ENCODE peak calls at places on chromosomes 7 and 10, in five cellular contexts. Y, M, B, V and T are unnamed samples.

GRCh38 chr7:1623810-1624209 is 46.3 kb upstream of the ELFN1 start:
- DNase-seq in Y (no peak), M (no peak), B (no peak), V (no peak), T (no peak)

GRCh38 chr7:134669388-134669787 is 22.7 kb downstream of the BPGM start:
- DNase-seq in Y (no peak), M (no peak), B (no peak), V (no peak), T (no peak)

GRCh38 chr7:9937944-9938631 is 1035.6 kb upstream of the PHF14 start:
- DNase-seq in Y (peak; percentile 4), M (no peak), B (no peak), V (no peak), T (peak; percentile 5)

GRCh38 chr7:13920053-13920697 is 69.3 kb downstream of the ETV1 start:
- DNase-seq in Y (peak; percentile 100), M (peak; percentile 99), B (no peak), V (no peak), T (peak; percentile 100)

GRCh38 chr7:29865526-29865925 is 59.2 kb downstream of the WIPF3 start:
- DNase-seq in Y (peak; percentile 89), M (peak; percentile 41), B (no peak), V (no peak), T (peak; percentile 73)

GRCh38 chr10:19014034-19014433 is 34.6 kb upstream of the MALRD1 start:
- DNase-seq in Y (peak; percentile 64), M (no peak), B (no peak), V (no peak), T (peak; percentile 91)

GRCh38 chr7:135129579-135129978 is 18.3 kb upstream of the TMEM140 start:
- DNase-seq in Y (no peak), M (no peak), B (no peak), V (no peak), T (no peak)

GRCh38 chr7:80659120-80660055 is 20.9 kb downstream of the CD36 start:
- DNase-seq in Y (peak; percentile 59), M (no peak), B (no peak), V (no peak), T (peak; percentile 75)

GRCh38 chr10:27020243-27020642 is 80.1 kb downstream of the ANKRD26 start:
- DNase-seq in Y (no peak), M (no peak), B (no peak), V (no peak), T (no peak)

GRCh38 chr7:46229409-46229808 is 308.3 kb upstream of the IGFBP3 start:
- DNase-seq in Y (peak; percentile 98), M (peak; percentile 77), B (no peak), V (no peak), T (peak; percentile 93)

GRCh38 chr10:15140640-15141039 is 27.9 kb downstream of the NMT2 start:
- DNase-seq in Y (no peak), M (no peak), B (no peak), V (no peak), T (no peak)

GRCh38 chr7:46627038-46627315 is 705.9 kb upstream of the IGFBP3 start:
- DNase-seq in Y (peak; percentile 38), M (peak; percentile 18), B (no peak), V (no peak), T (peak; percentile 34)

GRCh38 chr7:55124989-55125875 is 106.4 kb downstream of the EGFR start:
- DNase-seq in Y (peak; percentile 64), M (no peak), B (no peak), V (no peak), T (no peak)

GRCh38 chr10:86357041-86357440 is 9.6 kb downstream of the GRID1 start:
- DNase-seq in Y (no peak), M (no peak), B (no peak), V (peak; percentile 57), T (no peak)

GRCh38 chr10:112026438-112026837 is 157.1 kb downstream of the GPAM start:
- DNase-seq in Y (no peak), M (no peak), B (no peak), V (no peak), T (no peak)

GRCh38 chr7:25519962-25520562 is 291.8 kb upstream of the NPVF start:
- DNase-seq in Y (no peak), M (no peak), B (no peak), V (no peak), T (no peak)

GRCh38 chr7:4681922-4682620 is at the start of gene FOXK1:
- DNase-seq in Y (peak; percentile 55), M (no peak), B (no peak), V (peak; percentile 95), T (peak; percentile 74)

GRCh38 chr7:65448824-65449504 is 75.3 kb downstream of the ZNF92 start:
- DNase-seq in Y (peak; percentile 87), M (peak; percentile 29), B (no peak), V (no peak), T (peak; percentile 83)

GRCh38 chr7:6630007-6630849 is 6.9 kb upstream of the ZNF316 start:
- DNase-seq in Y (no peak), M (no peak), B (no peak), V (no peak), T (no peak)

GRCh38 chr7:126662826-126663225 is 589.9 kb downstream of the GRM8 start:
- DNase-seq in Y (no peak), M (no peak), B (no peak), V (no peak), T (no peak)

GRCh38 chr7:43454936-43455518 is 127.9 kb upstream of the STK17A start:
- DNase-seq in Y (peak; percentile 66), M (no peak), B (no peak), V (no peak), T (peak; percentile 70)

GRCh38 chr7:96596120-96596826 is 113.4 kb downstream of the SEM1 start:
- DNase-seq in Y (peak; percentile 6), M (no peak), B (no peak), V (no peak), T (peak; percentile 11)

GRCh38 chr7:99605527-99605926 is 7.5 kb downstream of the TMEM225B start:
- DNase-seq in Y (no peak), M (no peak), B (no peak), V (no peak), T (no peak)

GRCh38 chr7:151686826-151687225 is 167.1 kb upstream of the RHEB start:
- DNase-seq in Y (no peak), M (no peak), B (no peak), V (no peak), T (no peak)

GRCh38 chr7:151689196-151689971 is 169.7 kb upstream of the RHEB start:
- DNase-seq in Y (no peak), M (no peak), B (no peak), V (peak; percentile 63), T (no peak)

GRCh38 chr7:151686016-151686766 is 166.5 kb upstream of the RHEB start:
- DNase-seq in Y (no peak), M (no peak), B (no peak), V (no peak), T (no peak)

GRCh38 chr7:151688236-151688780 is 168.6 kb upstream of the RHEB start:
- DNase-seq in Y (no peak), M (no peak), B (no peak), V (peak; percentile 48), T (no peak)

GRCh38 chr7:151687523-151688235 is 168.0 kb upstream of the RHEB start:
- DNase-seq in Y (peak; percentile 93), M (peak; percentile 72), B (no peak), V (no peak), T (peak; percentile 94)
- H3K4me3 ChIP-seq in Y (no peak overlapping the region), M (no peak overlapping the region), B (no peak overlapping the region), V (no peak overlapping the region), T (no peak overlapping the region)

DNA sequence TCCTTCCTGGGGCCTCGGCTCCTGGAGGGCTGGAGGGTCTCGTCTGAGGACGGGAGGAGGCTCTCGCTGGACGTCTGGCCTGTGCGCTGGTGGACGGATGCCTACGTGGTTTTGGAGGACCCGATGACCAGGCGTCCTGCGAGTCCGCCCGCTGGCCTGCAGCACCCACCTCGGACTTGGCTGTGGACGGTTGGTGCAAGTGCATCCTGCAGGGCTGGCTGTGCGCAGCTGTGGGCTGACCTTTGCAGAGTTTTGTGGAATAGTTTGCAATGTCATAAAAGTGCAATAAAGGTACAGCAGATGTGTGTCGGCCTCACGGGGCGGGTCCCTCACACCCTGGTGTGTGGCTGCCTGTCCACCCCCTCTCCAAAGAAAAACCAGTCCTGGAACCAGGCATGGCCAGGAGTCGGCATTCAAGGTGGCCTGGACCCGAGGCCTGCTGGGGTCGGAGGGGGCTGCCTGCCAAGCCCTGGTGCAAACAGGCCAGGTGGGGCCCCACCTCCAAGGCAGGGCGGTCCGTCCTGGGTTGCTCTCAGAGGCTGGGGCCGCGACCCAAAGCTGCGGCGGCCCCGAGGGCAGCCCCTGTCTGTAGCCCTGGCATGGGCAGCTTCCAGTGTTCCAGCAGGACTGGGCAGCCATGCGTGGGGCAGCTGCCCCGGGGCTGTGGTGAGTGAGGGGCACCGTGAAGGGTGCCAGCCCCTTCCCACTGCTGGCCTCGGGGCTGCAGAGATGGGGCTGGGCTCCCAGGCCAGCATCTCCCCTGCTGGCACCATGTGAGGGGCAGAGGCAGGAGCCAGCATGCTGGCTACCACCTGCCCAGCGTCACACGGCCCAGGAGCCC is 29.3 kb upstream of the FOXL3 start:
- DNase-seq in Y (no peak), M (no peak), B (no peak), V (peak; percentile 64), T (no peak)
- TF ChIP-seq CTCF in Y (no peak), M (no peak), B (no peak), V (no peak), T (no peak)

GRCh38 chr10:61452655-61453641 is at the start of gene TMEM26:
- DNase-seq in Y (peak; percentile 38), M (no peak), B (no peak), V (peak; percentile 82), T (peak; percentile 46)

GRCh38 chr10:61451357-61451756 is 1.8 kb downstream of the TMEM26 start:
- DNase-seq in Y (no peak), M (no peak), B (no peak), V (no peak), T (no peak)

GRCh38 chr10:61454541-61454940 is 1.4 kb upstream of the TMEM26 start:
- DNase-seq in Y (no peak), M (no peak), B (no peak), V (no peak), T (no peak)

GRCh38 chr10:61456095-61456789 is 3.1 kb upstream of the TMEM26 start:
- DNase-seq in Y (no peak), M (no peak), B (no peak), V (no peak), T (peak; percentile 55)

GRCh38 chr10:61452229-61452651 is 941 bp downstream of the TMEM26 start:
- DNase-seq in Y (peak; percentile 15), M (no peak), B (no peak), V (peak; percentile 75), T (peak; percentile 13)
- H3K4me3 ChIP-seq in Y (peak overlapping the region; percentile 62), M (peak overlapping the region; percentile 72), B (peak overlapping the region; percentile 46), V (peak overlapping the region; percentile 41), T (peak overlapping the region; percentile 69)

DNA sequence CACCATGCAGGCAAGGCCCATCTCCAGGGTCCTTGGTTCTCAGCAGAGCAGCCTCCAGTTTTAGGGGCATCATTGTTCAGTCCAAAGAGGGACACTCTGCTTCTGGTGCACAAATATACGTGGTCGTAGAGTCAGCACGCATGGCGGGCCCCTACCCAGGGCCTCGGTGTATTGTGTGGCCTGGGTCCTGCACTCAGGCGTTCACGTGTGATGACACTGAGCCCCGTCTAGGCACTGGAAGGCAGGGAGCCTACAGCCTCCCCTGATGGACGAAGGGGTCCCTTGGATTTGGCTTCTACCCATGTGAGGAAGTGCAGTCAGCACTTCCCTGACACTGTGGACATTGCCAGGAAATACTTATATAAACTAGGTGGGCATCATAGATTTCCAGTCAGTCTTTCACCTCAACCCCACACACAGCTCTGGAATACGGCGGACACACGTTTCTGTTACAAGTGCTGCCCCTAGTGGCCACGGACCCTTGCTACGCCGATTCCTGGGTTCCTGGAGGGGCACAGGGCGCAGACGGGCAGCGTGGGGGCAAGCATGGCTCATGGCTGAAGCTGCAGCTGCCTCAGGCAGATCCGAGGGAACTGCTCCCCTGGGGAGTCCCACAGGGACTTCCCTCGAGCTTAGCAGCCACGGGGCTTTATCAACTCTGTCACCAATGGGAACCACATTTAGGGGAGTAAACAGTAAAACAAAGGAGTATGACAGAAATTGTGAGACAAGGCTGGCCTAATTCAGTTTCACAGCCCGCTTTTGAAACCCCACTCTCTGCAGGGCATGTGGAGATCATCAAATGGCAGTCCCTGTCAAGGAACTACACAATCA is 25.4 kb downstream of the AIFM2 start:
- DNase-seq in Y (no peak), M (no peak), B (no peak), V (peak; percentile 52), T (peak; percentile 12)
- TF ChIP-seq CTCF in Y (peak; percentile 43), M (peak; percentile 42), B (no peak), V (peak; percentile 10), T (peak; percentile 68)